ENCODE peak calls at places on chromosome 11, in ten cellular contexts. V, E, S, U, W, G, Y, X, R and J are unnamed samples.

GRCh38 chr11:43576834-43577521 is 103.6 kb upstream of the HSD17B12 start:
- DNase-seq in S (no peak), V (no peak), W (peak; percentile 46), U (no peak), G (peak; percentile 43), R (peak; percentile 93), E (peak; percentile 73), Y (no peak), X (peak; percentile 8), J (peak; percentile 88)

GRCh38 chr11:46564459-46564858 is 29.4 kb downstream of the AMBRA1 start:
- DNase-seq in G (no peak), Y (no peak), S (no peak), U (no peak), X (no peak), V (no peak), W (peak; percentile 72), E (no peak), R (no peak), J (no peak)

GRCh38 chr11:73326929-73327811 is 19.1 kb downstream of the ARHGEF17 start:
- DNase-seq in R (no peak), W (peak; percentile 81), V (no peak), X (peak; percentile 40), U (no peak), G (no peak), Y (no peak), S (no peak), E (no peak), J (no peak)

GRCh38 chr11:101929516-101929915 is 13.2 kb upstream of the ANGPTL5 start:
- DNase-seq in Y (no peak), W (no peak), V (no peak), X (no peak), G (no peak), R (no peak), S (no peak), U (no peak), E (peak; percentile 18), J (peak; percentile 46)

GRCh38 chr11:15969281-15969680 is 387.1 kb downstream of the SOX6 start:
- DNase-seq in U (peak; percentile 29), X (peak; percentile 35), V (no peak), E (peak; percentile 68), R (no peak), G (peak; percentile 88), S (peak; percentile 64), W (peak; percentile 86), Y (peak; percentile 53), J (peak; percentile 68)

GRCh38 chr11:47269002-47269828 is 718 bp upstream of the MADD start:
- DNase-seq in V (peak; percentile 83), Y (peak; percentile 93), E (peak; percentile 96), W (peak; percentile 84), S (peak; percentile 89), X (peak; percentile 89), G (peak; percentile 86), U (peak; percentile 90), R (peak; percentile 96), J (peak; percentile 94)

GRCh38 chr11:122170815-122171475 is 54.9 kb upstream of the BLID start:
- DNase-seq in S (no peak), X (no peak), R (no peak), U (no peak), Y (no peak), G (peak; percentile 83), V (no peak), W (peak; percentile 96), E (no peak), J (no peak)

GRCh38 chr11:17597770-17598169 is 50.7 kb downstream of the OTOG start:
- DNase-seq in U (no peak), Y (no peak), S (no peak), R (no peak), X (no peak), W (no peak), V (no peak), E (no peak), G (no peak), J (no peak)

GRCh38 chr11:124717786-124718634 is 21.7 kb upstream of the NRGN start:
- DNase-seq in S (no peak), G (no peak), W (peak; percentile 52), Y (peak; percentile 37), V (peak; percentile 31), R (peak; percentile 73), U (peak; percentile 27), X (no peak), E (peak; percentile 15), J (peak; percentile 70)

GRCh38 chr11:125049393-125049792 is 13.7 kb upstream of the SLC37A2 start:
- DNase-seq in R (no peak), W (no peak), Y (no peak), G (no peak), S (no peak), E (no peak), V (no peak), U (no peak), X (no peak), J (no peak)

GRCh38 chr11:128476729-128477128 is 110.6 kb downstream of the ETS1 start:
- DNase-seq in E (peak; percentile 62), S (no peak), X (no peak), G (peak; percentile 53), Y (no peak), U (no peak), R (no peak), V (peak; percentile 90), W (peak; percentile 86), J (peak; percentile 88)

GRCh38 chr11:20025331-20025840 is 134.9 kb downstream of the DBX1 start:
- DNase-seq in W (no peak), E (no peak), X (no peak), R (peak; percentile 56), S (no peak), V (no peak), Y (no peak), U (no peak), G (no peak), J (peak; percentile 81)

GRCh38 chr11:33857924-33858323 is 34.0 kb downstream of the LMO2 start:
- DNase-seq in G (peak; percentile 57), Y (peak; percentile 75), E (peak; percentile 89), R (peak; percentile 89), U (peak; percentile 73), V (peak; percentile 43), S (peak; percentile 74), W (peak; percentile 46), X (peak; percentile 72), J (peak; percentile 73)

GRCh38 chr11:74086242-74086884 is 77.5 kb upstream of the UCP3 start:
- DNase-seq in R (no peak), W (peak; percentile 24), E (no peak), G (no peak), U (no peak), X (no peak), V (no peak), S (no peak), Y (no peak), J (no peak)

GRCh38 chr11:128859563-128860441 is 7.3 kb downstream of the KCNJ1 start:
- DNase-seq in R (peak; percentile 87), U (peak; percentile 49), G (peak; percentile 23), X (peak; percentile 42), S (peak; percentile 72), E (peak; percentile 84), W (peak; percentile 43), V (peak; percentile 55), Y (peak; percentile 69), J (peak; percentile 85)

GRCh38 chr11:33942954-33943353 is 51.1 kb upstream of the LMO2 start:
- DNase-seq in G (peak; percentile 90), E (no peak), S (peak; percentile 74), W (peak; percentile 94), Y (peak; percentile 60), X (no peak), R (no peak), U (no peak), V (no peak), J (no peak)

GRCh38 chr11:71491531-71492329 is 35.3 kb upstream of the KRTAP5-7 start:
- DNase-seq in W (no peak), S (no peak), V (no peak), E (no peak), Y (no peak), G (no peak), X (no peak), R (no peak), U (peak; percentile 4), J (no peak)
- H3K27ac ChIP-seq in W (no peak overlapping the region), S (no peak overlapping the region), V (no peak overlapping the region), E (no peak overlapping the region), Y (no peak overlapping the region), G (no peak overlapping the region), X (no peak overlapping the region), R (no peak overlapping the region), U (no peak overlapping the region), J (no peak overlapping the region)

DNA sequence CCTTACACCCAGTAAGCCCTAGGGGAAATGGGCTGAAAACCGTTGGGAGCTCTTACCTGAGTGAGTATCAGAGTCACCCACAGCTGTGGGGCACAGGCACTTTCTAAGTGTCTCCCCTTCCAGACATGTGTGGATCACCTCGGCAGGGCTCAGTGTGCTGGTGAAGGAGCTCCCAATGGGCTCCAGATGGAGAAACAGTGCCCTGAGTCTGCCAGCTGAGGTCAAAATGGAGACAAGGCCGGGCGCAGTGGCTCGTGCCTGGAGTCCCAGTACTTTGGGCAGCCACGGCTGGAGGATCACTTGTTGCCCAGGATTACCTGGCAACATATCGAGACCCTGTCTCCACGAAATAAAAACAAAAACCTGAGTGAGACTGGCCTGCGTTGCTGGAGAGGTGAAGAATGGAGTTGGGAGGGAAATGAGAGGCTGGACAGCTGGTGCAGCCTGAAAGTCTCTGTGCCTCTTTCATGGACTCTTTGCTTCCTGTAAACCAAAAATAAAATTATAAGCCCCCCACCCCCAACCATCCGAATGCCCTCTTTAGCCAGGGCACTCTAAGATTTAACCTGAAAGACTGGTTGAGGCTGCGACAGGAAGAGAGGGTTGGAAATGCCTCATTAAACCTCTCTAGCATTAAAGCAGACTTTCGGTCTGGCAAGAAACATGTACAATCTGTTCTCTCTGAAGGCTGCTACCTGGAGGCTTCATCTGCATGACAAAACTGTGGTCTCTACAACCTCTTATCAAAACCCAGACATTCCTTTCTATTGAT is 111.8 kb downstream of the SNX19 start:
- DNase-seq in G (no peak), U (no peak), V (no peak), W (no peak), Y (no peak), X (no peak), S (no peak), R (no peak), E (no peak), J (no peak)
- H3K27ac ChIP-seq in G (no peak overlapping the region), U (no peak overlapping the region), V (no peak overlapping the region), W (no peak overlapping the region), Y (no peak overlapping the region), X (no peak overlapping the region), S (no peak overlapping the region), R (no peak overlapping the region), E (no peak overlapping the region), J (no peak overlapping the region)

GRCh38 chr11:68934321-68934645 is 30.6 kb downstream of the IGHMBP2 start:
- DNase-seq in U (no peak), W (no peak), Y (no peak), S (no peak), V (no peak), R (no peak), G (no peak), X (no peak), E (no peak), J (no peak)
- H3K27ac ChIP-seq in U (peak overlapping the region; percentile 67), W (no peak overlapping the region), Y (no peak overlapping the region), S (no peak overlapping the region), V (no peak overlapping the region), R (no peak overlapping the region), G (no peak overlapping the region), X (no peak overlapping the region), E (no peak overlapping the region), J (no peak overlapping the region)

DNA sequence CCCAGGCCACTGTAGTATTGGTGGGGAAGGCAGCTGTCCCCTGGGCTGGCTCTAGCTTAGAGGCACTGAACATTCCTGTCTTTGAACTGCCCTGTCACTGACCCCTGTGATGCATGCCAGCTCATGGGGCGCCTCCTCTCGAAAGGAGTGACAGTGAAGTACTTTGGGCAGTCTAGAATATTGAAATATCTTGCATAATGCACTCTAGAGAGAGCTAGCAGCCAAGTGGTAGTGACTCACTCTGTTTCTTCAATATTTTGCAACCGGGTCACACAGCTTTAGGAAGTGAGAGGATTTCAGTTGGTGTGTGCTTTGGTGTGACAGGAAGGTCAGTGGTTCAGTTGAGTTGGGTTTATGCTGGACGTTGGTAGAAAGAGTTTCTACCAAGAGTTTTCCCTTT is 35.5 kb upstream of the ST14 start:
- DNase-seq in E (peak; percentile 62), G (peak; percentile 90), W (peak; percentile 82), X (peak; percentile 84), S (peak; percentile 87), U (peak; percentile 45), R (no peak), Y (peak; percentile 87), V (no peak), J (no peak)
- H3K27ac ChIP-seq in E (peak overlapping the region; percentile 74), G (peak overlapping the region; percentile 90), W (peak overlapping the region; percentile 43), X (peak overlapping the region; percentile 93), S (peak overlapping the region; percentile 56), U (no peak overlapping the region), R (no peak overlapping the region), Y (peak overlapping the region; percentile 56), V (no peak overlapping the region), J (no peak overlapping the region)